ENCODE peak calls at places on chromosome 17, in nine cellular contexts. E is GM10248, T is adrenal gland, D is epithelial cell of proximal tubule, P is retinal pigment epithelial cell, O is CD14-positive monocyte, I is A549, R is stomach, Z is Caco-2. X is an unnamed sample.

GRCh38 chr17:55053855-55054254 is 85.3 kb downstream of the STXBP4 start:
- DNase-seq in E (no peak), T (no peak), D (no peak), P (no peak), O (no peak), I (peak), R (no peak), Z (no peak), X (no peak)

GRCh38 chr17:83050651-83051422 is 28.6 kb upstream of the METRNL start:
- DNase-seq in E (no peak), T (no peak), D (no peak), P (no peak), O (no peak), I (no peak), R (no peak), Z (peak), X (peak)

GRCh38 chr17:7173687-7174602 is 5.2 kb downstream of the ASGR1 start:
- DNase-seq in E (peak), T (peak), D (no peak), P (no peak), O (peak), I (no peak), R (peak), Z (no peak), X (peak)

GRCh38 chr17:48374650-48375230 is 55.3 kb downstream of the SKAP1 start:
- DNase-seq in E (peak), T (peak), D (no peak), P (no peak), O (no peak), I (peak), R (peak), Z (peak), X (peak)

GRCh38 chr17:45740553-45741330 is 43.4 kb upstream of the CRHR1 start:
- DNase-seq in E (peak), T (peak), D (no peak), P (no peak), O (no peak), I (peak), R (no peak), Z (peak), X (no peak)

GRCh38 chr17:1147664-1148063 is 32.1 kb downstream of the ABR start:
- DNase-seq in E (no peak), T (peak), D (peak), P (peak), O (no peak), I (peak), R (peak), Z (peak), X (no peak)

GRCh38 chr17:69729937-69730336 is 315.4 kb downstream of the MAP2K6 start:
- DNase-seq in E (no peak), T (no peak), D (no peak), P (no peak), O (no peak), I (no peak), R (no peak), Z (no peak), X (no peak)

GRCh38 chr17:81129711-81130367 is 35.5 kb upstream of the PVALEF start:
- DNase-seq in E (no peak), T (no peak), D (no peak), P (no peak), O (no peak), I (no peak), R (no peak), Z (no peak), X (no peak)

GRCh38 chr17:2929881-2930533 is 133.4 kb downstream of the OR1D5 start:
- DNase-seq in E (peak), T (peak), D (no peak), P (no peak), O (no peak), I (peak), R (peak), Z (peak), X (no peak)

GRCh38 chr17:2393954-2394749 is 6.7 kb downstream of the MNT start:
- DNase-seq in E (no peak), T (no peak), D (no peak), P (no peak), O (no peak), I (no peak), R (no peak), Z (no peak), X (no peak)

GRCh38 chr17:42530952-42531454 is 5.0 kb upstream of the NAGLU start:
- DNase-seq in E (no peak), T (no peak), D (no peak), P (no peak), O (no peak), I (no peak), R (no peak), Z (peak), X (no peak)

GRCh38 chr17:45908935-45909334 is 14.6 kb downstream of the MAPT start:
- DNase-seq in E (no peak), T (no peak), D (no peak), P (no peak), O (no peak), I (no peak), R (no peak), Z (no peak), X (no peak)

GRCh38 chr17:41895617-41896016 is 23.1 kb downstream of the ACLY start:
- DNase-seq in E (no peak), T (no peak), D (no peak), P (no peak), O (no peak), I (no peak), R (no peak), Z (no peak), X (no peak)

GRCh38 chr17:45994228-45994627 is 4.8 kb upstream of the STH start:
- DNase-seq in E (no peak), T (no peak), D (no peak), P (no peak), O (no peak), I (no peak), R (no peak), Z (no peak), X (no peak)

GRCh38 chr17:82105882-82106696 is 8.1 kb upstream of the FASN start:
- DNase-seq in E (peak), T (peak), D (no peak), P (no peak), O (no peak), I (peak), R (peak), Z (peak), X (peak)

GRCh38 chr17:70544307-70544706 is 375.0 kb downstream of the KCNJ2 start:
- DNase-seq in E (no peak), T (no peak), D (no peak), P (no peak), O (no peak), I (no peak), R (no peak), Z (no peak), X (no peak)

GRCh38 chr17:33816842-33817241 is 438.2 kb upstream of the CCL2 start:
- DNase-seq in E (no peak), T (no peak), D (no peak), P (no peak), O (no peak), I (no peak), R (no peak), Z (no peak), X (no peak)

GRCh38 chr17:36936455-36936934 is 780 bp upstream of the LHX1 start:
- DNase-seq in E (no peak), T (no peak), D (no peak), P (no peak), O (no peak), I (no peak), R (no peak), Z (peak), X (no peak)

GRCh38 chr17:5468075-5468473 is 708 bp downstream of the DHX33 start:
- DNase-seq in E (peak), T (no peak), D (peak), P (no peak), O (no peak), I (no peak), R (no peak), Z (no peak), X (no peak)

GRCh38 chr17:75457047-75457654 is 716 bp downstream of the TMEM94 start:
- DNase-seq in E (no peak), T (peak), D (no peak), P (no peak), O (no peak), I (peak), R (peak), Z (peak), X (peak)

GRCh38 chr17:34726536-34727384 is 147.4 kb downstream of the TMEM132E start:
- DNase-seq in E (no peak), T (no peak), D (no peak), P (no peak), O (no peak), I (no peak), R (no peak), Z (no peak), X (no peak)

GRCh38 chr17:61480414-61480807 is 28.2 kb downstream of the TBX4 start:
- DNase-seq in E (no peak), T (no peak), D (no peak), P (no peak), O (no peak), I (no peak), R (no peak), Z (no peak), X (no peak)

GRCh38 chr17:50051082-50051576 is 4.8 kb upstream of the ITGA3 start:
- DNase-seq in E (no peak), T (peak), D (peak), P (no peak), O (peak), I (peak), R (peak), Z (peak), X (no peak)

GRCh38 chr17:75856062-75856681 is 1.0 kb upstream of the WBP2 start:
- DNase-seq in E (no peak), T (no peak), D (no peak), P (no peak), O (no peak), I (peak), R (peak), Z (peak), X (no peak)

GRCh38 chr17:27376637-27377547 is 79.4 kb upstream of the KSR1 start:
- DNase-seq in E (no peak), T (peak), D (no peak), P (peak), O (no peak), I (peak), R (no peak), Z (no peak), X (no peak)

GRCh38 chr17:77511514-77512061 is 370.8 kb downstream of the SEC14L1 start:
- DNase-seq in E (no peak), T (no peak), D (no peak), P (no peak), O (no peak), I (no peak), R (no peak), Z (no peak), X (no peak)

GRCh38 chr17:77512062-77512946 is 371.5 kb downstream of the SEC14L1 start:
- DNase-seq in E (no peak), T (no peak), D (no peak), P (no peak), O (peak), I (no peak), R (no peak), Z (no peak), X (no peak)

GRCh38 chr17:77509089-77509488 is 368.3 kb downstream of the SEC14L1 start:
- DNase-seq in E (no peak), T (no peak), D (no peak), P (no peak), O (no peak), I (no peak), R (no peak), Z (no peak), X (no peak)

GRCh38 chr17:77509599-77509998 is 368.8 kb downstream of the SEC14L1 start:
- DNase-seq in E (no peak), T (no peak), D (no peak), P (no peak), O (no peak), I (no peak), R (no peak), Z (no peak), X (no peak)

DNA sequence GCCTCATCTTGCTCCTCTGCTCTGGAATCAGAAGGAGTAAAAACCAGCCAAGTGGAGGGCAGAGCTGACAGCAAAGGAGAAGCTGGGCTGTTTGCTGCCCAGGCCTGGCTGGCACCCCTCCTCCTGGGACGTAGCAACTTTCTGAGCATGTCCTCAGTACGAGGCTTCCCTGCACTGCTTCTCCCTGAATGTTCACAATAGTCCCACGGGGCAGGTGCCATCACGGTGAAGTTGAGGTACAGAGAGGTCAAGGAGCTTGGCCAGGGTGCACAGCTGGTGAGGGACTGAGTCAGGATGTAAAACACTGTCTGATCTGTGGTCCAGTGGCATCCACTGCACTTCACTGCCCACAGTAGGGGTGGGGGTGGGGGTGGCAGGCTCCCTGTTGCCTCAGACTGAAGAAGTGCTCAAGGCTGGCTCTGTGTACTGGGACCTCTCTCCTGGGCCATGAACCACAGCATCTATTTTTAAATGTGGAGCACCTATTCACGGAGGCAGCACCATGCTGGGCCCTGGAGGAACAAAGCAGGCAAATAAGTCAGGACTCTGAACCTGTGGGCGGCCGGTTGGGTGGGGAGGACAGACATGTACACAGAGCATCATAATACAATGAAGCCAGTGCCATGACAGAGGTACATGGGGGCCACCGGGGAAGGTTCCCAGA is 369.5 kb downstream of the SEC14L1 start:
- DNase-seq in E (no peak), T (no peak), D (no peak), P (no peak), O (peak), I (no peak), R (no peak), Z (no peak), X (no peak)
- TF ChIP-seq CTCF in E (no peak), T (no peak), D (no peak), P (no peak), O (no peak), I (no peak), R (no peak), Z (no peak), X (no peak)

DNA sequence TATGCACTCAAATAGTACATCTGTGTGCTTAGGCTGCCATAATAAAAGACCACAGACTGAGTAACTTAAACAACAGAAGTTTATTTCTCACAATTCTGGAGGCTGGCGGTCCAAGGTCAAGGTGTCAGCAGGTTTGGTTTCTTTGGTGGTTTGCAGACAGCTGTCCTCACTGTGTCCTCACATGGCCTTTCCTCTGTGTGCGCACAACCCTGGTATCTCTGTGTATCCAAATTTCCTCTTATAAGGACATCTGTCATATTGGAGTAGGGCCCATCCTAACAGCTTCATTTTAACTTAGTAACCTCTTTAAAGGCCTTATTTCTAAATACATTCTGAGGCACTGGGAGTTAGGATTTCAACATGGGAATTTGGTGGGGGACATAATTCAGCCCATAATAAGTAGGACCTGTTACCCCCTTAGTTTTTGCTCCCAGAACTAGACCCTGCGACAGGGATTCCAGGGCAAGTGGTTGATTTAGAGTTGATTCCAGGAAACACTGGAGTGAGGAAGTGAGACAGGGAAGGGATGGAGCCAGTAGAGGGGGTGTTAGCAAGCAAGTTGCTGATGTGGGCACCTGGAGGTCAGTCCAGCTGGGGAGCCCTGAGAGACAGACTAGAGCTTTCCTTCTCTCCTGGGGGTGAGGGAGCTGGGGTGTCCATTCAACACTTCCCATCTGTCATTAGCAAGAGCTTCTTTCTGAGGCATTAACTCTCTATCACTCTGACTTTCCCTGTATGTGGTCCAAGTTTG is 10.9 kb upstream of the ALKBH5 start:
- DNase-seq in E (no peak), T (no peak), D (no peak), P (no peak), O (no peak), I (no peak), R (no peak), Z (no peak), X (no peak)
- TF ChIP-seq CTCF in E (no peak), T (no peak), D (no peak), P (no peak), O (no peak), I (no peak), R (no peak), Z (no peak), X (no peak)

GRCh38 chr17:18183334-18184142 is at the start of gene ALKBH5:
- DNase-seq in E (peak), T (peak), D (peak), P (peak), O (peak), I (peak), R (peak), Z (peak), X (peak)
- TF ChIP-seq CTCF in E (no peak), T (no peak), D (peak), P (peak), O (peak), I (peak), R (no peak), Z (peak), X (peak)

DNA sequence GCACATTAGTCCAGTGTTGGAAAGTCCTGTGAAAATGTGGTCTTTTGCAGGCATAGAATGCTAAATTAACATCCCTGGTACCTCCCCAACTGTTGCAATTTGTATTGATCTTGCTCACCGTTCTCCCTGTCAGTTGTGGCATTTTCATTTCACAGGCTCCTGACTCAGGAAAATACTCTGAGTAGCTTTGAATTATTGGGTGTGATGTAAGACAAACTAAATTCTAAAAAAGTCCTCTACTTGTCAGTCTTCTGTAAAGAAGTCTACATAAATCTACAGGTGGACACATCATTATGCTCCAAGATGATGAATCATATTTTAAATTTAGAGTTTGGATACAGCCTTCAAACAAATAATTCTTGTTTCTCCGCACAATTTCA is 47.2 kb downstream of the MARCHF10 start:
- DNase-seq in E (no peak), T (no peak), D (no peak), P (no peak), O (no peak), I (no peak), R (no peak), Z (no peak), X (no peak)
- TF ChIP-seq CTCF in E (no peak), T (no peak), D (no peak), P (no peak), O (no peak), I (no peak), R (no peak), Z (no peak), X (no peak)

GRCh38 chr17:58352018-58352842 is at the start of gene SUPT4H1:
- DNase-seq in E (peak), T (peak), D (peak), P (peak), O (peak), I (peak), R (peak), Z (peak), X (peak)
- TF ChIP-seq CTCF in E (no peak), T (no peak), D (no peak), P (no peak), O (no peak), I (peak), R (peak), Z (no peak), X (no peak)

GRCh38 chr17:64083571-64084085 is 46.3 kb downstream of the ERN1 start:
- DNase-seq in E (no peak), T (no peak), D (no peak), P (no peak), O (no peak), I (no peak), R (no peak), Z (no peak), X (no peak)

GRCh38 chr17:64083093-64083492 is 46.9 kb downstream of the ERN1 start:
- DNase-seq in E (no peak), T (no peak), D (no peak), P (no peak), O (no peak), I (no peak), R (no peak), Z (no peak), X (no peak)

GRCh38 chr17:64084086-64084939 is 45.6 kb downstream of the ERN1 start:
- DNase-seq in E (no peak), T (no peak), D (no peak), P (no peak), O (peak), I (peak), R (peak), Z (peak), X (no peak)

GRCh38 chr17:64080174-64080618 is 49.7 kb downstream of the ERN1 start:
- DNase-seq in E (no peak), T (no peak), D (no peak), P (no peak), O (no peak), I (no peak), R (no peak), Z (no peak), X (no peak)

GRCh38 chr17:64081802-64082799 is 47.8 kb downstream of the ERN1 start:
- DNase-seq in E (no peak), T (no peak), D (peak), P (no peak), O (no peak), I (peak), R (no peak), Z (peak), X (no peak)
- TF ChIP-seq CTCF in E (no peak), T (no peak), D (no peak), P (no peak), O (no peak), I (no peak), R (no peak), Z (no peak), X (no peak)

GRCh38 chr17:58136669-58137279 is 11.4 kb upstream of the OR4D1 start:
- DNase-seq in E (no peak), T (no peak), D (no peak), P (no peak), O (no peak), I (peak), R (no peak), Z (peak), X (no peak)
- TF ChIP-seq CTCF in E (no peak), T (no peak), D (peak), P (peak), O (no peak), I (peak), R (no peak), Z (peak), X (no peak)

X was measured in natural killer cell.